ENCODE peak calls at places on chromosomes 12 and 14, in four cellular contexts. I, C, V and Y are unnamed samples.
A peak's percentile ranks its signal among the peaks of the same experiment; 100 is the strongest.

GRCh38 chr12:1517007-1517406 is 77.4 kb downstream of the FBXL14 start:
- DNase-seq in I (no peak), C (no peak), V (no peak), Y (no peak)

GRCh38 chr12:6285063-6285477 is 25.4 kb upstream of the PLEKHG6 start:
- DNase-seq in I (no peak), C (peak; percentile 70), V (peak; percentile 83), Y (peak; percentile 69)

GRCh38 chr14:39229222-39229543 is 4.5 kb upstream of the MIA2 start:
- DNase-seq in I (no peak), C (no peak), V (no peak), Y (no peak)

GRCh38 chr12:62448436-62448835 is 18.2 kb upstream of the MON2 start:
- DNase-seq in I (no peak), C (no peak), V (no peak), Y (no peak)

GRCh38 chr14:90658541-90658967 is 157.7 kb downstream of the TTC7B start:
- DNase-seq in I (no peak), C (no peak), V (no peak), Y (no peak)

GRCh38 chr14:100117647-100118376 is 41.6 kb downstream of the DEGS2 start:
- DNase-seq in I (no peak), C (no peak), V (no peak), Y (no peak)

GRCh38 chr12:122988612-122989442 is 8.3 kb downstream of the ARL6IP4 start:
- DNase-seq in I (no peak), C (no peak), V (no peak), Y (no peak)

GRCh38 chr12:54038260-54038759 is 5.5 kb downstream of the HOXC5 start:
- DNase-seq in I (no peak), C (no peak), V (no peak), Y (peak; percentile 31)

GRCh38 chr14:30064454-30064853 is 136.8 kb upstream of the PRKD1 start:
- DNase-seq in I (no peak), C (no peak), V (no peak), Y (no peak)

GRCh38 chr14:58749066-58749669 is 111.4 kb downstream of the DACT1 start:
- DNase-seq in I (no peak), C (no peak), V (no peak), Y (no peak)

GRCh38 chr14:72901361-72901760 is 7.5 kb upstream of the DPF3 start:
- DNase-seq in I (no peak), C (no peak), V (no peak), Y (no peak)

GRCh38 chr14:73834258-73834620 is 17.4 kb upstream of the PTGR2 start:
- DNase-seq in I (no peak), C (no peak), V (no peak), Y (no peak)

GRCh38 chr12:10031318-10031717 is 836 bp downstream of the CLEC9A start:
- DNase-seq in I (no peak), C (no peak), V (no peak), Y (no peak)

GRCh38 chr14:62614117-62614516 is 431.1 kb downstream of the KCNH5 start:
- DNase-seq in I (no peak), C (no peak), V (no peak), Y (no peak)

GRCh38 chr12:121005346-121005815 is 10.9 kb downstream of the C12orf43 start:
- DNase-seq in I (no peak), C (no peak), V (no peak), Y (no peak)

GRCh38 chr12:92794814-92795213 is 92.0 kb downstream of the PLEKHG7 start:
- DNase-seq in I (no peak), C (no peak), V (no peak), Y (no peak)

GRCh38 chr12:2335109-2335508 is 282.3 kb downstream of the CACNA1C start:
- DNase-seq in I (no peak), C (no peak), V (no peak), Y (no peak)

GRCh38 chr14:92676031-92676430 is 72.4 kb downstream of the LGMN start:
- DNase-seq in I (peak; percentile 67), C (peak; percentile 10), V (peak; percentile 67), Y (no peak)
- H3K27ac ChIP-seq in I (no peak overlapping the region), C (no peak overlapping the region), V (no peak overlapping the region), Y (no peak overlapping the region)

DNA sequence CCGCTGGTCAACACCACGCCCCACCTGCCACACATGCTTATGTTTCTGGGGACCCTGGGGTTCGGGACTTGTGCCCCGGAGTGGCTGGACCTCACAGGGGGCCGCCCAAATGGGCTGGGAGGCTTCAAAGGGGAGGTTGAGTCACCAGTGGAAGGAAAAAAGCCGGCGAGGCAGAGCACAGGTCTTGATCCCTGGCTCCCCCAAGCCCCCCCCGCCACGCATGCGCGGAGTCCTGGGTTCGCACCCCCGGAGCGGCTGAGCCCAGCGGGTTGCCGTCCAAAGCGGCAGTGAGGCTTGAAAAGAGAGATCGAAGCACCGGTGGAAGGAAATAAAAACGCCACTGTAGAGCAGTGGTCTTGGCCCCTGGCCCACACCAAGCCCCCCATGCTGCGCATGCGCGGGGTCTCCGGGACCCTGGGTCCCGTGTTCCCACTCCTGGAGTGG is 313.5 kb downstream of the ALG10 start:
- DNase-seq in I (no peak), C (no peak), V (no peak), Y (no peak)
- H3K9me3 ChIP-seq in I (no peaks in the 10 kb centered on the region), C (no peaks in the 10 kb centered on the region), V (peaks cover 12% of the 10 kb centered on the region), Y (no peaks in the 10 kb centered on the region)

DNA sequence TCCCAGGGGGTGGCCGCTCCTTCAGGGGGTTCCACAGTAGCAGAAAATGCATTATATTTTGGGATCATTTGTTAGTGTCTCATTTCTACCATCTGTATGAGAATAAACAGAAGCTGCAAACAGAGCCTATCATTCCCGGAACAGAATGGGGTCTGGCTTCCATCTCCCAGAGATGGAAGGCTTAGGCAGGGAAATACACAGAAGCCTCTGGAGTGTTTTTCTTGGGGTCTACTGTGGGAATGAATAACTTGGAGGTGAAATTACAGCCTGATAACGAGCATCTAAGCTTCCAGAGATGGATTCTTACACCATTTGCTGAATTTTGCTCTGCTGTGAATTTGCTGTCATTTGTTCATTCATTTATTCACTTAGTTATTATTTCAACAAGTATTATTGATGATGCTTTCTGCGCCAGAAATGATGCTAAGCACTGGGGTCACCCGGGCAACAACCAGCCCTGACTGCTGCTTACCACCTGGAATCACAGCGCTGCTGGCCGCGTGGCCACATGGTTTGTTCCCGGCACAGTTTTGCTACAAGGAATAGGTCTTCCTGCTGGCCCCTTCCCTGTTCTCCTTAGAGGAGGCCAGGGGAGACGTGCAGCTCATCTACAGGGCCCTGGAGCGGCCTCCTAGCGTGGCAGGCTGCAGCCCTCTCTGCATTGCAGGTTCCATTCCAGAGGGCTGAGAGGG is 6.9 kb downstream of the JDP2 start:
- DNase-seq in I (no peak), C (no peak), V (no peak), Y (no peak)
- H3K4me1 ChIP-seq in I (peaks cover 60% of the 10 kb centered on the region), C (no peaks in the 10 kb centered on the region), V (peaks cover 88% of the 10 kb centered on the region), Y (peaks cover 5% of the 10 kb centered on the region)

GRCh38 chr12:464484-465267 is 4.9 kb downstream of the B4GALNT3 start:
- DNase-seq in I (no peak), C (no peak), V (no peak), Y (no peak)
- H3K27ac ChIP-seq in I (no peak overlapping the region), C (no peak overlapping the region), V (no peak overlapping the region), Y (no peak overlapping the region)

DNA sequence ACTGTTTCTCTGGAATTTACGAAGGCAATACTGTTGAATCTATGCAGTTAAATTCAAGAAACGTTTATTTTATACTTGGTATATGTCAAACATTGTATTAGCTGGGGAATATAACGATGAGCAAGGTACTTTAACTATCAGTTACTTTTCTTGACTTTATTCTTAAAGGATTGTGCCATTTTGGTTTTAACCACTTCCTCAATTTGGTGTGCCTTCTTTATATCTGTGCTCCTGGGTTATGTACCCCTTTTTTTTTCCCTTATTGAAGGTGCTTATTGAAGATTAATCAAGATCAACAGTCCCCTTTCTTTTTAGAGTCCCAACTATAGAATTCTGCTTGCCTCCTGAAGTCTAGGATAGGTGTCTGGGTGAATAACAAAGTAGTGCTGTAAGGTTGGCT is 5.8 kb downstream of the RAB21 start:
- DNase-seq in I (no peak), C (no peak), V (no peak), Y (no peak)
- H3K9me3 ChIP-seq in I (peaks cover 27% of the 10 kb centered on the region), C (no peaks in the 10 kb centered on the region), V (peaks cover 4% of the 10 kb centered on the region), Y (no peaks in the 10 kb centered on the region)

GRCh38 chr12:124390442-124391116 is 95.7 kb downstream of the RFLNA start:
- DNase-seq in I (peak; percentile 86), C (no peak), V (peak; percentile 89), Y (peak; percentile 70)

GRCh38 chr12:124391340-124392261 is 96.7 kb downstream of the RFLNA start:
- DNase-seq in I (peak; percentile 87), C (no peak), V (peak; percentile 83), Y (no peak)

GRCh38 chr12:124388038-124388676 is 93.3 kb downstream of the RFLNA start:
- DNase-seq in I (no peak), C (no peak), V (no peak), Y (peak; percentile 61)

GRCh38 chr12:124388679-124389536 is 94.0 kb downstream of the RFLNA start:
- DNase-seq in I (peak; percentile 92), C (peak; percentile 89), V (peak; percentile 96), Y (peak; percentile 91)

DNA sequence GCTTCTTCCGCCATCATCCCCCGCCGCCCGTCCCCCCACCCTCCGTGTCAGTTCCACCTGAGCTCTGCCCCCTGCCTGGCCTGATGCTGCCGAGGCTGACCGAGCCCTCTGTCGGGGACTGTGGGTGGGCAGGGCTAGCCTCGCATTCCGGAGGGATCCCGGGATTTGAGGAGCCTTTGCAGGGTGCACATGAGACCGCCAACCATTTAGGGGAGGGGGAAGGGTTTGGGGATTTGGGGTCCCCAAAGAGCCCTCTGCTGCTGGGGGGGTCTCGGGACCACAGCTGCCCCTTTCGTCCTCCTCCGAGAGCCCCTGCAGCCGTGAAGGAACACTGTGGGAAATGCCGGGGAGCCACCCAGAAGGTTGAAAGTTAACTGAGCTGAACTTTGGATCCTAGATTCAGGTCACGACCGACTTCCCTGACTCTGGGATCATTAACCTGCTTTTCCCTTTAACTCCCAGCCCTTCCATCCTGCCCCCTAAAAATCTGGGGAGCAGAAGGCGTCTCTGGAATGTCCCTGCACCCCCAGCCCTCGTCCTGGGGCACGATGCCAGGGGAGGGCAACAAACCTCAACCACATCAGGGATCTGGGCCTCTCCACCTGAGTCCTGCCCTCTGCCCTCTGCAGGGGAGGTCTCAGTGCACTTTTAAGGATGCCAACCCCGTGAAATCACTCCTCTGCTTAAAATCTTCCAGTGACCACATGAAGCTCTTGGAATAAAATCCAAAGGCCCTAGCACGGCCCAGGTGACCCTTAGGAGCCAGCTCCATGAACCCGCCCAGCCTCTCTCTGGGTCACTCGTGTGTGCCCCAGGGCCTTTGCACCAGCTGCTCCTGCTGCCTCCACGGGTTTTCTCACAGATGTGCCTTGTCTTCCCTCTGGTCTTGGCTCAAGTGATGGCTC is 94.9 kb downstream of the RFLNA start:
- DNase-seq in I (no peak), C (no peak), V (no peak), Y (no peak)
- H3K4me1 ChIP-seq in I (peaks cover 77% of the 10 kb centered on the region), C (peaks cover 30% of the 10 kb centered on the region), V (peaks cover 97% of the 10 kb centered on the region), Y (peaks cover 35% of the 10 kb centered on the region)

GRCh38 chr14:102770910-102771543 is 6.2 kb upstream of the TRAF3 start:
- DNase-seq in I (no peak), C (no peak), V (no peak), Y (no peak)

GRCh38 chr14:102770147-102770909 is 6.9 kb upstream of the TRAF3 start:
- DNase-seq in I (no peak), C (no peak), V (no peak), Y (no peak)

GRCh38 chr14:102772781-102773570 is 4.3 kb upstream of the TRAF3 start:
- DNase-seq in I (no peak), C (no peak), V (no peak), Y (no peak)

GRCh38 chr14:102768223-102769048 is 8.8 kb upstream of the TRAF3 start:
- DNase-seq in I (no peak), C (no peak), V (no peak), Y (no peak)

DNA sequence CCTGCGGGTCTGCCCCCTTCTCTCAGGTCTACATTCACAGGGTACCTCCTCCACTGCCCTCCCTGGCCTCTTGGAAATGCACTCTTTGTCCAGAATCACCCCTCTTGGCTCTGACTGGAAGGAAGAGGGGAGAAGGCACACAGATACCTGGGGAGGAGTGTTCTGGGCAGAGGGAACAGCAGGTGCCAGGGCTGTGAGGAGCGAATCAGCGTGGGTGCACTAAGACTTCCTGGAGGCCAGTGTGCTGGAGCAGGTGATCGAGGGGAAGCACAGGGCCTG is 8.3 kb upstream of the TRAF3 start:
- DNase-seq in I (no peak), C (no peak), V (no peak), Y (no peak)
- H3K27ac ChIP-seq in I (no peak overlapping the region), C (no peak overlapping the region), V (no peak overlapping the region), Y (no peak overlapping the region)